ENCODE peak calls at places on chromosomes 1 and 21, in nine cellular contexts. One of them, this sample, is unnamed.

GRCh38 chr21:32817206-32817605 is 45.7 kb upstream of the PAXBP1 start:
- DNase-seq in coronary artery: no peak
- DNase-seq in tibial artery: no peak
- DNase-seq in lung: no peak
- DNase-seq in astrocyte: no peak
- DNase-seq in fibroblast of lung: no peak
- DNase-seq in sigmoid colon: no peak
- DNase-seq in uterus: no peak
- DNase-seq in body of pancreas: peak
- DNase-seq in this sample: peak

GRCh38 chr1:99115231-99115630 is 110.6 kb upstream of the PLPPR5 start:
- DNase-seq in coronary artery: no peak
- DNase-seq in tibial artery: no peak
- DNase-seq in lung: no peak
- DNase-seq in astrocyte: no peak
- DNase-seq in fibroblast of lung: no peak
- DNase-seq in sigmoid colon: no peak
- DNase-seq in uterus: no peak
- DNase-seq in body of pancreas: no peak
- DNase-seq in this sample: no peak

GRCh38 chr1:205792481-205792881 is 17.2 kb upstream of the RAB29 start:
- DNase-seq in coronary artery: no peak
- DNase-seq in tibial artery: no peak
- DNase-seq in lung: no peak
- DNase-seq in astrocyte: no peak
- DNase-seq in fibroblast of lung: no peak
- DNase-seq in sigmoid colon: no peak
- DNase-seq in uterus: no peak
- DNase-seq in body of pancreas: no peak
- DNase-seq in this sample: no peak

GRCh38 chr1:107327446-107327845 is 186.6 kb downstream of the NTNG1 start:
- DNase-seq in coronary artery: no peak
- DNase-seq in tibial artery: no peak
- DNase-seq in lung: no peak
- DNase-seq in astrocyte: no peak
- DNase-seq in fibroblast of lung: no peak
- DNase-seq in sigmoid colon: no peak
- DNase-seq in uterus: no peak
- DNase-seq in body of pancreas: no peak
- DNase-seq in this sample: no peak

GRCh38 chr1:233304489-233305102 is 9.1 kb upstream of the PCNX2 start:
- DNase-seq in coronary artery: no peak
- DNase-seq in tibial artery: no peak
- DNase-seq in lung: no peak
- DNase-seq in astrocyte: no peak
- DNase-seq in fibroblast of lung: peak
- DNase-seq in sigmoid colon: no peak
- DNase-seq in uterus: no peak
- DNase-seq in body of pancreas: peak
- DNase-seq in this sample: no peak

GRCh38 chr1:86018311-86018923 is 138.2 kb downstream of the COL24A1 start:
- DNase-seq in coronary artery: no peak
- DNase-seq in tibial artery: no peak
- DNase-seq in lung: no peak
- DNase-seq in astrocyte: no peak
- DNase-seq in fibroblast of lung: peak
- DNase-seq in sigmoid colon: no peak
- DNase-seq in uterus: no peak
- DNase-seq in body of pancreas: peak
- DNase-seq in this sample: no peak

GRCh38 chr1:204146309-204146708 is 5.5 kb downstream of the ETNK2 start:
- DNase-seq in coronary artery: no peak
- DNase-seq in tibial artery: no peak
- DNase-seq in lung: no peak
- DNase-seq in astrocyte: no peak
- DNase-seq in fibroblast of lung: no peak
- DNase-seq in sigmoid colon: no peak
- DNase-seq in uterus: no peak
- DNase-seq in body of pancreas: no peak
- DNase-seq in this sample: no peak

GRCh38 chr1:59081795-59082194 is 215.1 kb upstream of the FGGY start:
- DNase-seq in coronary artery: no peak
- DNase-seq in tibial artery: no peak
- DNase-seq in lung: no peak
- DNase-seq in astrocyte: no peak
- DNase-seq in fibroblast of lung: peak
- DNase-seq in sigmoid colon: no peak
- DNase-seq in uterus: no peak
- DNase-seq in body of pancreas: no peak
- DNase-seq in this sample: no peak

GRCh38 chr1:50268049-50268448 is 155.2 kb downstream of the DMRTA2 start:
- DNase-seq in coronary artery: no peak
- DNase-seq in tibial artery: no peak
- DNase-seq in lung: no peak
- DNase-seq in astrocyte: no peak
- DNase-seq in fibroblast of lung: no peak
- DNase-seq in sigmoid colon: no peak
- DNase-seq in uterus: no peak
- DNase-seq in body of pancreas: no peak
- DNase-seq in this sample: no peak

GRCh38 chr1:9728451-9729295 is 77.1 kb downstream of the PIK3CD start:
- DNase-seq in coronary artery: no peak
- DNase-seq in tibial artery: no peak
- DNase-seq in lung: no peak
- DNase-seq in astrocyte: no peak
- DNase-seq in fibroblast of lung: no peak
- DNase-seq in sigmoid colon: no peak
- DNase-seq in uterus: no peak
- DNase-seq in body of pancreas: no peak
- DNase-seq in this sample: no peak

GRCh38 chr1:55870076-55870475 is 654.9 kb upstream of the USP24 start:
- DNase-seq in coronary artery: no peak
- DNase-seq in tibial artery: no peak
- DNase-seq in lung: no peak
- DNase-seq in astrocyte: no peak
- DNase-seq in fibroblast of lung: peak
- DNase-seq in sigmoid colon: no peak
- DNase-seq in uterus: no peak
- DNase-seq in body of pancreas: no peak
- DNase-seq in this sample: no peak

GRCh38 chr1:2472109-2472508 is 4.0 kb upstream of the PLCH2 start:
- DNase-seq in coronary artery: no peak
- DNase-seq in tibial artery: no peak
- DNase-seq in lung: no peak
- DNase-seq in astrocyte: no peak
- DNase-seq in fibroblast of lung: no peak
- DNase-seq in sigmoid colon: no peak
- DNase-seq in uterus: no peak
- DNase-seq in body of pancreas: no peak
- DNase-seq in this sample: no peak

GRCh38 chr21:42567861-42568260 is 54.2 kb downstream of the SLC37A1 start:
- DNase-seq in coronary artery: no peak
- DNase-seq in tibial artery: peak
- DNase-seq in lung: no peak
- DNase-seq in astrocyte: no peak
- DNase-seq in fibroblast of lung: no peak
- DNase-seq in sigmoid colon: peak
- DNase-seq in uterus: no peak
- DNase-seq in body of pancreas: peak
- DNase-seq in this sample: no peak

GRCh38 chr1:32431736-32432400 is 33.0 kb upstream of the ZBTB8B start:
- DNase-seq in coronary artery: no peak
- DNase-seq in tibial artery: no peak
- DNase-seq in lung: no peak
- DNase-seq in astrocyte: no peak
- DNase-seq in fibroblast of lung: no peak
- DNase-seq in sigmoid colon: no peak
- DNase-seq in uterus: no peak
- DNase-seq in body of pancreas: no peak
- DNase-seq in this sample: no peak

GRCh38 chr1:4977701-4978100 is 323.3 kb downstream of the AJAP1 start:
- DNase-seq in coronary artery: peak
- DNase-seq in tibial artery: no peak
- DNase-seq in lung: no peak
- DNase-seq in astrocyte: no peak
- DNase-seq in fibroblast of lung: no peak
- DNase-seq in sigmoid colon: peak
- DNase-seq in uterus: no peak
- DNase-seq in body of pancreas: peak
- DNase-seq in this sample: no peak

GRCh38 chr1:74937176-74937575 is 197.0 kb upstream of the LHX8 start:
- DNase-seq in coronary artery: no peak
- DNase-seq in tibial artery: no peak
- DNase-seq in lung: no peak
- DNase-seq in astrocyte: no peak
- DNase-seq in fibroblast of lung: no peak
- DNase-seq in sigmoid colon: no peak
- DNase-seq in uterus: no peak
- DNase-seq in body of pancreas: no peak
- DNase-seq in this sample: no peak

GRCh38 chr1:33741749-33742148 is 122.1 kb upstream of the HMGB4 start:
- DNase-seq in coronary artery: peak
- DNase-seq in tibial artery: no peak
- DNase-seq in lung: no peak
- DNase-seq in astrocyte: no peak
- DNase-seq in fibroblast of lung: no peak
- DNase-seq in sigmoid colon: no peak
- DNase-seq in uterus: no peak
- DNase-seq in body of pancreas: no peak
- DNase-seq in this sample: no peak

GRCh38 chr21:44865561-44866280 is 7.8 kb downstream of the PTTG1IP start:
- DNase-seq in coronary artery: no peak
- DNase-seq in tibial artery: no peak
- DNase-seq in lung: no peak
- DNase-seq in astrocyte: no peak
- DNase-seq in fibroblast of lung: no peak
- DNase-seq in sigmoid colon: peak
- DNase-seq in uterus: no peak
- DNase-seq in body of pancreas: no peak
- DNase-seq in this sample: no peak

GRCh38 chr1:29875557-29876028 is 639.3 kb downstream of the PTPRU start:
- DNase-seq in coronary artery: no peak
- DNase-seq in tibial artery: no peak
- DNase-seq in lung: no peak
- DNase-seq in astrocyte: no peak
- DNase-seq in fibroblast of lung: no peak
- DNase-seq in sigmoid colon: no peak
- DNase-seq in uterus: no peak
- DNase-seq in body of pancreas: no peak
- DNase-seq in this sample: no peak

GRCh38 chr1:41851589-41851988 is 67.1 kb downstream of the HIVEP3 start:
- DNase-seq in coronary artery: no peak
- DNase-seq in tibial artery: no peak
- DNase-seq in lung: no peak
- DNase-seq in astrocyte: peak
- DNase-seq in fibroblast of lung: peak
- DNase-seq in sigmoid colon: no peak
- DNase-seq in uterus: no peak
- DNase-seq in body of pancreas: peak
- DNase-seq in this sample: no peak

GRCh38 chr1:22952694-22953391 is 19.8 kb downstream of the LACTBL1 start:
- DNase-seq in coronary artery: no peak
- DNase-seq in tibial artery: no peak
- DNase-seq in lung: no peak
- DNase-seq in astrocyte: no peak
- DNase-seq in fibroblast of lung: no peak
- DNase-seq in sigmoid colon: no peak
- DNase-seq in uterus: no peak
- DNase-seq in body of pancreas: no peak
- DNase-seq in this sample: no peak

DNA sequence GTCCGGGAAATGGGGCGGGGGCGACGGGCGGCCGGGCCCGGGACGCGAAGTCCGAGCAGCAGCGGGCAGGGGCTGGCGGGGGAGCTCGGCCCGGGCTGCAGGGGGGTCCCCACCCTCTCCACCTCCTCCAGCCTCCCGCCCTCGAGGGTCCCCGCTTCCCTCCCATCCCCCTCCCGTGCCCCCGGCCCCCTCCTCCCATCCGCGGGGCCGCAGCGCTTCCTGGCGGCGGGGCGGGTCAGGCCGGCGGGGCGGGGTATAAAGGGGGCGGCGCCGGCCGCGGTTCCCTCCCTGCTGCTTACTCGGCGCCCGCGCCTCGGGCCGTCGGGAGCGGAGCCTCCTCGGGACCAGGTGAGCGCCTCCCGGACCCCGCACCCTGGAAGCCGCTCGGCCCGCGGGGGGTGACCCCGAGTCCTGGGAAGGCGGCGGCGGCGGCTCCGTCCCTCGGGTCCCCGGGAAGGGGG is at the start of gene COL6A2:
- DNase-seq in coronary artery: peak
- DNase-seq in tibial artery: peak
- DNase-seq in lung: peak
- DNase-seq in astrocyte: no peak
- DNase-seq in fibroblast of lung: peak
- DNase-seq in sigmoid colon: peak
- DNase-seq in uterus: peak
- DNase-seq in body of pancreas: peak
- DNase-seq in this sample: peak
- TF ChIP-seq CTCF in coronary artery: peak
- TF ChIP-seq CTCF in tibial artery: no peak
- TF ChIP-seq CTCF in lung: no peak
- TF ChIP-seq CTCF in astrocyte: no peak
- TF ChIP-seq CTCF in fibroblast of lung: no peak
- TF ChIP-seq CTCF in sigmoid colon: no peak
- TF ChIP-seq CTCF in uterus: peak
- TF ChIP-seq CTCF in body of pancreas: no peak
- TF ChIP-seq CTCF in this sample: peak

GRCh38 chr21:29650561-29651022 is 289.2 kb downstream of the GRIK1 start:
- DNase-seq in coronary artery: no peak
- DNase-seq in tibial artery: no peak
- DNase-seq in lung: no peak
- DNase-seq in astrocyte: no peak
- DNase-seq in fibroblast of lung: no peak
- DNase-seq in sigmoid colon: no peak
- DNase-seq in uterus: no peak
- DNase-seq in body of pancreas: no peak
- DNase-seq in this sample: no peak
- H3K4me3 ChIP-seq in coronary artery: no peak
- H3K4me3 ChIP-seq in tibial artery: no peak
- H3K4me3 ChIP-seq in lung: no peak
- H3K4me3 ChIP-seq in astrocyte: no peak
- H3K4me3 ChIP-seq in fibroblast of lung: no peak
- H3K4me3 ChIP-seq in sigmoid colon: no peak
- H3K4me3 ChIP-seq in uterus: no peak
- H3K4me3 ChIP-seq in body of pancreas: no peak
- H3K4me3 ChIP-seq in this sample: no peak

GRCh38 chr1:109933856-109934711 is 23.4 kb downstream of the CSF1 start:
- DNase-seq in coronary artery: no peak
- DNase-seq in tibial artery: no peak
- DNase-seq in lung: peak
- DNase-seq in astrocyte: peak
- DNase-seq in fibroblast of lung: peak
- DNase-seq in sigmoid colon: no peak
- DNase-seq in uterus: no peak
- DNase-seq in body of pancreas: no peak
- DNase-seq in this sample: peak
- H3K27ac ChIP-seq in coronary artery: no peak
- H3K27ac ChIP-seq in tibial artery: peak
- H3K27ac ChIP-seq in lung: no peak
- H3K27ac ChIP-seq in astrocyte: peak
- H3K27ac ChIP-seq in fibroblast of lung: peak
- H3K27ac ChIP-seq in sigmoid colon: peak
- H3K27ac ChIP-seq in uterus: no peak
- H3K27ac ChIP-seq in body of pancreas: peak
- H3K27ac ChIP-seq in this sample: peak

GRCh38 chr1:155933591-155934096 is 569 bp downstream of the KHDC4 start:
- DNase-seq in coronary artery: no peak
- DNase-seq in tibial artery: no peak
- DNase-seq in lung: no peak
- DNase-seq in astrocyte: no peak
- DNase-seq in fibroblast of lung: no peak
- DNase-seq in sigmoid colon: no peak
- DNase-seq in uterus: no peak
- DNase-seq in body of pancreas: no peak
- DNase-seq in this sample: no peak
- TF ChIP-seq CTCF in coronary artery: no peak
- TF ChIP-seq CTCF in tibial artery: no peak
- TF ChIP-seq CTCF in lung: no peak
- TF ChIP-seq CTCF in astrocyte: no peak
- TF ChIP-seq CTCF in fibroblast of lung: no peak
- TF ChIP-seq CTCF in sigmoid colon: no peak
- TF ChIP-seq CTCF in uterus: no peak
- TF ChIP-seq CTCF in body of pancreas: no peak
- TF ChIP-seq CTCF in this sample: no peak